ENCODE peak calls at places on chromosome 7, in eight cellular contexts. X is germinal center, C is H9, Y is Calu3, M is fibroblast of pulmonary artery, U is smooth muscle cell of the brain vasculature, H is adrenal gland, O is bronchial epithelial cell. G is an unnamed sample.

GRCh38 chr7:156174428-156174827 is 362.2 kb upstream of the SHH start:
- DNase-seq in X (no peak), C (no peak), Y (no peak), M (no peak), U (no peak), H (no peak), O (no peak), G (no peak)

GRCh38 chr7:140358024-140358770 is 40.1 kb downstream of the SLC37A3 start:
- DNase-seq in X (no peak), C (no peak), Y (no peak), M (no peak), U (no peak), H (no peak), O (no peak), G (no peak)

GRCh38 chr7:22627136-22627535 is 99.9 kb upstream of the IL6 start:
- DNase-seq in X (no peak), C (no peak), Y (no peak), M (peak), U (no peak), H (no peak), O (no peak), G (no peak)

GRCh38 chr7:158973440-158973839 is 117.1 kb downstream of the DYNC2I1 start:
- DNase-seq in X (peak), C (peak), Y (peak), M (peak), U (no peak), H (peak), O (no peak), G (no peak)

GRCh38 chr7:137471128-137471527 is 127.6 kb upstream of the PTN start:
- DNase-seq in X (no peak), C (no peak), Y (no peak), M (no peak), U (no peak), H (no peak), O (no peak), G (no peak)

GRCh38 chr7:154795014-154795413 is 207.9 kb downstream of the PAXIP1 start:
- DNase-seq in X (no peak), C (peak), Y (no peak), M (no peak), U (no peak), H (no peak), O (no peak), G (no peak)

GRCh38 chr7:93156884-93157283 is 8.7 kb upstream of the SAMD9L start:
- DNase-seq in X (no peak), C (no peak), Y (no peak), M (no peak), U (no peak), H (no peak), O (no peak), G (no peak)

GRCh38 chr7:88230646-88231045 is 10.8 kb upstream of the SRI start:
- DNase-seq in X (no peak), C (no peak), Y (no peak), M (no peak), U (no peak), H (no peak), O (no peak), G (no peak)

GRCh38 chr7:44391746-44392617 is 66.6 kb upstream of the CAMK2B start:
- DNase-seq in X (no peak), C (peak), Y (no peak), M (no peak), U (no peak), H (no peak), O (no peak), G (no peak)